ENCODE peak calls at places on chromosomes 13 and 19, in nine cellular contexts. One of them, this sample, is unnamed.

GRCh38 chr13:22235950-22236290 is 565.0 kb downstream of the FGF9 start:
- DNase-seq in NCI-H2081: no peak
- DNase-seq in lower leg skin: no peak
- DNase-seq in stimulated activated effector memory CD8-positive, alpha-beta T cell treated with anti-CD3 and anti-CD28 coated beads, Interleukin-12 subunit alpha, Interleukin-12 subunit beta, amount 100 ng/mL, for 72 hours: no peak
- DNase-seq in amniotic epithelial cell: no peak
- DNase-seq in posterior cingulate gyrus: no peak
- DNase-seq in naive thymus-derived CD4-positive, alpha-beta T cell: no peak
- DNase-seq in endothelial cell: no peak
- DNase-seq in dorsolateral prefrontal cortex: no peak
- DNase-seq in this sample: no peak

GRCh38 chr13:27794075-27794691 is 1.9 kb downstream of the GSX1 start:
- DNase-seq in NCI-H2081: no peak
- DNase-seq in posterior cingulate gyrus: no peak
- DNase-seq in amniotic epithelial cell: no peak
- DNase-seq in stimulated activated effector memory CD8-positive, alpha-beta T cell treated with anti-CD3 and anti-CD28 coated beads, Interleukin-12 subunit alpha, Interleukin-12 subunit beta, amount 100 ng/mL, for 72 hours: no peak
- DNase-seq in endothelial cell: no peak
- DNase-seq in lower leg skin: no peak
- DNase-seq in dorsolateral prefrontal cortex: no peak
- DNase-seq in naive thymus-derived CD4-positive, alpha-beta T cell: no peak
- DNase-seq in this sample: no peak

GRCh38 chr13:26819067-26819466 is 58.5 kb upstream of the GPR12 start:
- DNase-seq in dorsolateral prefrontal cortex: no peak
- DNase-seq in lower leg skin: no peak
- DNase-seq in endothelial cell: no peak
- DNase-seq in stimulated activated effector memory CD8-positive, alpha-beta T cell treated with anti-CD3 and anti-CD28 coated beads, Interleukin-12 subunit alpha, Interleukin-12 subunit beta, amount 100 ng/mL, for 72 hours: no peak
- DNase-seq in posterior cingulate gyrus: no peak
- DNase-seq in naive thymus-derived CD4-positive, alpha-beta T cell: no peak
- DNase-seq in NCI-H2081: no peak
- DNase-seq in amniotic epithelial cell: no peak
- DNase-seq in this sample: peak

GRCh38 chr19:5354403-5354802 is 13.8 kb upstream of the PTPRS start:
- DNase-seq in stimulated activated effector memory CD8-positive, alpha-beta T cell treated with anti-CD3 and anti-CD28 coated beads, Interleukin-12 subunit alpha, Interleukin-12 subunit beta, amount 100 ng/mL, for 72 hours: no peak
- DNase-seq in naive thymus-derived CD4-positive, alpha-beta T cell: no peak
- DNase-seq in NCI-H2081: no peak
- DNase-seq in lower leg skin: no peak
- DNase-seq in posterior cingulate gyrus: peak
- DNase-seq in amniotic epithelial cell: no peak
- DNase-seq in endothelial cell: peak
- DNase-seq in dorsolateral prefrontal cortex: no peak
- DNase-seq in this sample: no peak

GRCh38 chr13:25180450-25180794 is 8.3 kb upstream of the AMER2 start:
- DNase-seq in amniotic epithelial cell: no peak
- DNase-seq in NCI-H2081: no peak
- DNase-seq in posterior cingulate gyrus: no peak
- DNase-seq in naive thymus-derived CD4-positive, alpha-beta T cell: no peak
- DNase-seq in lower leg skin: no peak
- DNase-seq in stimulated activated effector memory CD8-positive, alpha-beta T cell treated with anti-CD3 and anti-CD28 coated beads, Interleukin-12 subunit alpha, Interleukin-12 subunit beta, amount 100 ng/mL, for 72 hours: no peak
- DNase-seq in dorsolateral prefrontal cortex: no peak
- DNase-seq in endothelial cell: no peak
- DNase-seq in this sample: no peak

GRCh38 chr13:76597868-76598267 is 288.3 kb downstream of the KCTD12 start:
- DNase-seq in posterior cingulate gyrus: no peak
- DNase-seq in endothelial cell: no peak
- DNase-seq in naive thymus-derived CD4-positive, alpha-beta T cell: no peak
- DNase-seq in dorsolateral prefrontal cortex: no peak
- DNase-seq in NCI-H2081: no peak
- DNase-seq in stimulated activated effector memory CD8-positive, alpha-beta T cell treated with anti-CD3 and anti-CD28 coated beads, Interleukin-12 subunit alpha, Interleukin-12 subunit beta, amount 100 ng/mL, for 72 hours: no peak
- DNase-seq in lower leg skin: no peak
- DNase-seq in amniotic epithelial cell: no peak
- DNase-seq in this sample: no peak

GRCh38 chr13:29522044-29522685 is 73.3 kb downstream of the SLC7A1 start:
- DNase-seq in posterior cingulate gyrus: no peak
- DNase-seq in endothelial cell: no peak
- DNase-seq in NCI-H2081: no peak
- DNase-seq in dorsolateral prefrontal cortex: no peak
- DNase-seq in amniotic epithelial cell: peak
- DNase-seq in stimulated activated effector memory CD8-positive, alpha-beta T cell treated with anti-CD3 and anti-CD28 coated beads, Interleukin-12 subunit alpha, Interleukin-12 subunit beta, amount 100 ng/mL, for 72 hours: no peak
- DNase-seq in naive thymus-derived CD4-positive, alpha-beta T cell: no peak
- DNase-seq in lower leg skin: peak
- DNase-seq in this sample: no peak

GRCh38 chr19:40283414-40284250 is 1.5 kb downstream of the AKT2 start:
- DNase-seq in amniotic epithelial cell: no peak
- DNase-seq in dorsolateral prefrontal cortex: no peak
- DNase-seq in posterior cingulate gyrus: peak
- DNase-seq in naive thymus-derived CD4-positive, alpha-beta T cell: no peak
- DNase-seq in stimulated activated effector memory CD8-positive, alpha-beta T cell treated with anti-CD3 and anti-CD28 coated beads, Interleukin-12 subunit alpha, Interleukin-12 subunit beta, amount 100 ng/mL, for 72 hours: no peak
- DNase-seq in NCI-H2081: no peak
- DNase-seq in endothelial cell: no peak
- DNase-seq in lower leg skin: no peak
- DNase-seq in this sample: no peak

GRCh38 chr19:8209111-8209964 is at the start of gene CERS4:
- DNase-seq in stimulated activated effector memory CD8-positive, alpha-beta T cell treated with anti-CD3 and anti-CD28 coated beads, Interleukin-12 subunit alpha, Interleukin-12 subunit beta, amount 100 ng/mL, for 72 hours: peak
- DNase-seq in amniotic epithelial cell: peak
- DNase-seq in posterior cingulate gyrus: peak
- DNase-seq in lower leg skin: peak
- DNase-seq in dorsolateral prefrontal cortex: peak
- DNase-seq in endothelial cell: peak
- DNase-seq in NCI-H2081: peak
- DNase-seq in naive thymus-derived CD4-positive, alpha-beta T cell: peak
- DNase-seq in this sample: peak

GRCh38 chr13:27339299-27339698 is 68.7 kb downstream of the RASL11A start:
- DNase-seq in stimulated activated effector memory CD8-positive, alpha-beta T cell treated with anti-CD3 and anti-CD28 coated beads, Interleukin-12 subunit alpha, Interleukin-12 subunit beta, amount 100 ng/mL, for 72 hours: no peak
- DNase-seq in amniotic epithelial cell: peak
- DNase-seq in endothelial cell: peak
- DNase-seq in naive thymus-derived CD4-positive, alpha-beta T cell: no peak
- DNase-seq in posterior cingulate gyrus: no peak
- DNase-seq in NCI-H2081: no peak
- DNase-seq in lower leg skin: no peak
- DNase-seq in dorsolateral prefrontal cortex: no peak
- DNase-seq in this sample: no peak

GRCh38 chr19:54893406-54893805 is 12.5 kb upstream of the NCR1 start:
- DNase-seq in stimulated activated effector memory CD8-positive, alpha-beta T cell treated with anti-CD3 and anti-CD28 coated beads, Interleukin-12 subunit alpha, Interleukin-12 subunit beta, amount 100 ng/mL, for 72 hours: no peak
- DNase-seq in lower leg skin: no peak
- DNase-seq in NCI-H2081: no peak
- DNase-seq in amniotic epithelial cell: no peak
- DNase-seq in naive thymus-derived CD4-positive, alpha-beta T cell: no peak
- DNase-seq in dorsolateral prefrontal cortex: no peak
- DNase-seq in posterior cingulate gyrus: no peak
- DNase-seq in endothelial cell: no peak
- DNase-seq in this sample: no peak

GRCh38 chr19:6535558-6536137 is 4.8 kb downstream of the TNFSF9 start:
- DNase-seq in naive thymus-derived CD4-positive, alpha-beta T cell: no peak
- DNase-seq in posterior cingulate gyrus: peak
- DNase-seq in NCI-H2081: no peak
- DNase-seq in amniotic epithelial cell: no peak
- DNase-seq in dorsolateral prefrontal cortex: no peak
- DNase-seq in endothelial cell: no peak
- DNase-seq in stimulated activated effector memory CD8-positive, alpha-beta T cell treated with anti-CD3 and anti-CD28 coated beads, Interleukin-12 subunit alpha, Interleukin-12 subunit beta, amount 100 ng/mL, for 72 hours: no peak
- DNase-seq in lower leg skin: no peak
- DNase-seq in this sample: no peak

GRCh38 chr19:11225172-11225571 is 14.2 kb upstream of the ANGPTL8 start:
- DNase-seq in amniotic epithelial cell: no peak
- DNase-seq in NCI-H2081: no peak
- DNase-seq in stimulated activated effector memory CD8-positive, alpha-beta T cell treated with anti-CD3 and anti-CD28 coated beads, Interleukin-12 subunit alpha, Interleukin-12 subunit beta, amount 100 ng/mL, for 72 hours: no peak
- DNase-seq in posterior cingulate gyrus: no peak
- DNase-seq in endothelial cell: no peak
- DNase-seq in lower leg skin: no peak
- DNase-seq in dorsolateral prefrontal cortex: no peak
- DNase-seq in naive thymus-derived CD4-positive, alpha-beta T cell: no peak
- DNase-seq in this sample: no peak

GRCh38 chr13:113762538-113762937 is 3.5 kb downstream of the TMEM255B start:
- DNase-seq in endothelial cell: no peak
- DNase-seq in posterior cingulate gyrus: no peak
- DNase-seq in stimulated activated effector memory CD8-positive, alpha-beta T cell treated with anti-CD3 and anti-CD28 coated beads, Interleukin-12 subunit alpha, Interleukin-12 subunit beta, amount 100 ng/mL, for 72 hours: no peak
- DNase-seq in amniotic epithelial cell: no peak
- DNase-seq in NCI-H2081: no peak
- DNase-seq in lower leg skin: no peak
- DNase-seq in naive thymus-derived CD4-positive, alpha-beta T cell: no peak
- DNase-seq in dorsolateral prefrontal cortex: no peak
- DNase-seq in this sample: no peak

GRCh38 chr19:46491975-46492682 is 3.5 kb downstream of the PNMA8B start:
- DNase-seq in dorsolateral prefrontal cortex: no peak
- DNase-seq in endothelial cell: no peak
- DNase-seq in naive thymus-derived CD4-positive, alpha-beta T cell: no peak
- DNase-seq in stimulated activated effector memory CD8-positive, alpha-beta T cell treated with anti-CD3 and anti-CD28 coated beads, Interleukin-12 subunit alpha, Interleukin-12 subunit beta, amount 100 ng/mL, for 72 hours: no peak
- DNase-seq in NCI-H2081: no peak
- DNase-seq in amniotic epithelial cell: no peak
- DNase-seq in posterior cingulate gyrus: no peak
- DNase-seq in lower leg skin: no peak
- DNase-seq in this sample: no peak

GRCh38 chr19:41528106-41528505 is 47.9 kb upstream of the CEACAM21 start:
- DNase-seq in stimulated activated effector memory CD8-positive, alpha-beta T cell treated with anti-CD3 and anti-CD28 coated beads, Interleukin-12 subunit alpha, Interleukin-12 subunit beta, amount 100 ng/mL, for 72 hours: no peak
- DNase-seq in NCI-H2081: no peak
- DNase-seq in posterior cingulate gyrus: no peak
- DNase-seq in dorsolateral prefrontal cortex: no peak
- DNase-seq in endothelial cell: no peak
- DNase-seq in lower leg skin: no peak
- DNase-seq in amniotic epithelial cell: no peak
- DNase-seq in naive thymus-derived CD4-positive, alpha-beta T cell: no peak
- DNase-seq in this sample: no peak

GRCh38 chr19:46766569-46767317 is 20.5 kb upstream of the STRN4 start:
- DNase-seq in NCI-H2081: no peak
- DNase-seq in dorsolateral prefrontal cortex: no peak
- DNase-seq in amniotic epithelial cell: no peak
- DNase-seq in lower leg skin: no peak
- DNase-seq in naive thymus-derived CD4-positive, alpha-beta T cell: no peak
- DNase-seq in endothelial cell: peak
- DNase-seq in stimulated activated effector memory CD8-positive, alpha-beta T cell treated with anti-CD3 and anti-CD28 coated beads, Interleukin-12 subunit alpha, Interleukin-12 subunit beta, amount 100 ng/mL, for 72 hours: peak
- DNase-seq in posterior cingulate gyrus: no peak
- DNase-seq in this sample: no peak

GRCh38 chr19:38290631-38291147 is 13.4 kb upstream of the C19orf33 start:
- DNase-seq in naive thymus-derived CD4-positive, alpha-beta T cell: no peak
- DNase-seq in dorsolateral prefrontal cortex: no peak
- DNase-seq in NCI-H2081: no peak
- DNase-seq in stimulated activated effector memory CD8-positive, alpha-beta T cell treated with anti-CD3 and anti-CD28 coated beads, Interleukin-12 subunit alpha, Interleukin-12 subunit beta, amount 100 ng/mL, for 72 hours: no peak
- DNase-seq in posterior cingulate gyrus: peak
- DNase-seq in amniotic epithelial cell: peak
- DNase-seq in endothelial cell: no peak
- DNase-seq in lower leg skin: peak
- DNase-seq in this sample: no peak

GRCh38 chr19:38685666-38686529 is 38.4 kb downstream of the ACTN4 start:
- DNase-seq in NCI-H2081: no peak
- DNase-seq in posterior cingulate gyrus: no peak
- DNase-seq in endothelial cell: peak
- DNase-seq in stimulated activated effector memory CD8-positive, alpha-beta T cell treated with anti-CD3 and anti-CD28 coated beads, Interleukin-12 subunit alpha, Interleukin-12 subunit beta, amount 100 ng/mL, for 72 hours: no peak
- DNase-seq in dorsolateral prefrontal cortex: no peak
- DNase-seq in amniotic epithelial cell: peak
- DNase-seq in lower leg skin: no peak
- DNase-seq in naive thymus-derived CD4-positive, alpha-beta T cell: no peak
- DNase-seq in this sample: no peak

GRCh38 chr13:30872195-30872594 is 33.9 kb upstream of the MEDAG start:
- DNase-seq in endothelial cell: no peak
- DNase-seq in dorsolateral prefrontal cortex: no peak
- DNase-seq in stimulated activated effector memory CD8-positive, alpha-beta T cell treated with anti-CD3 and anti-CD28 coated beads, Interleukin-12 subunit alpha, Interleukin-12 subunit beta, amount 100 ng/mL, for 72 hours: no peak
- DNase-seq in lower leg skin: no peak
- DNase-seq in posterior cingulate gyrus: peak
- DNase-seq in NCI-H2081: no peak
- DNase-seq in naive thymus-derived CD4-positive, alpha-beta T cell: no peak
- DNase-seq in amniotic epithelial cell: no peak
- DNase-seq in this sample: no peak

GRCh38 chr19:49150106-49150943 is 4.9 kb downstream of the HRC start:
- DNase-seq in lower leg skin: peak
- DNase-seq in dorsolateral prefrontal cortex: peak
- DNase-seq in amniotic epithelial cell: peak
- DNase-seq in NCI-H2081: peak
- DNase-seq in naive thymus-derived CD4-positive, alpha-beta T cell: no peak
- DNase-seq in posterior cingulate gyrus: peak
- DNase-seq in stimulated activated effector memory CD8-positive, alpha-beta T cell treated with anti-CD3 and anti-CD28 coated beads, Interleukin-12 subunit alpha, Interleukin-12 subunit beta, amount 100 ng/mL, for 72 hours: peak
- DNase-seq in endothelial cell: peak
- DNase-seq in this sample: peak

GRCh38 chr19:28377077-28377476 is 835.9 kb downstream of the UQCRFS1 start:
- DNase-seq in amniotic epithelial cell: no peak
- DNase-seq in NCI-H2081: no peak
- DNase-seq in endothelial cell: no peak
- DNase-seq in stimulated activated effector memory CD8-positive, alpha-beta T cell treated with anti-CD3 and anti-CD28 coated beads, Interleukin-12 subunit alpha, Interleukin-12 subunit beta, amount 100 ng/mL, for 72 hours: no peak
- DNase-seq in posterior cingulate gyrus: no peak
- DNase-seq in lower leg skin: no peak
- DNase-seq in dorsolateral prefrontal cortex: no peak
- DNase-seq in naive thymus-derived CD4-positive, alpha-beta T cell: no peak
- DNase-seq in this sample: no peak

GRCh38 chr19:41351339-41352245 is 2.1 kb downstream of the TGFB1 start:
- DNase-seq in endothelial cell: peak
- DNase-seq in stimulated activated effector memory CD8-positive, alpha-beta T cell treated with anti-CD3 and anti-CD28 coated beads, Interleukin-12 subunit alpha, Interleukin-12 subunit beta, amount 100 ng/mL, for 72 hours: peak
- DNase-seq in dorsolateral prefrontal cortex: peak
- DNase-seq in amniotic epithelial cell: peak
- DNase-seq in posterior cingulate gyrus: peak
- DNase-seq in NCI-H2081: no peak
- DNase-seq in lower leg skin: peak
- DNase-seq in naive thymus-derived CD4-positive, alpha-beta T cell: peak
- DNase-seq in this sample: no peak

GRCh38 chr13:85148009-85148408 is 651.2 kb downstream of the SLITRK6 start:
- DNase-seq in naive thymus-derived CD4-positive, alpha-beta T cell: no peak
- DNase-seq in posterior cingulate gyrus: no peak
- DNase-seq in NCI-H2081: peak
- DNase-seq in dorsolateral prefrontal cortex: no peak
- DNase-seq in lower leg skin: no peak
- DNase-seq in endothelial cell: no peak
- DNase-seq in amniotic epithelial cell: no peak
- DNase-seq in stimulated activated effector memory CD8-positive, alpha-beta T cell treated with anti-CD3 and anti-CD28 coated beads, Interleukin-12 subunit alpha, Interleukin-12 subunit beta, amount 100 ng/mL, for 72 hours: no peak
- DNase-seq in this sample: no peak

GRCh38 chr19:35533201-35533821 is at the start of gene GAPDHS:
- DNase-seq in amniotic epithelial cell: no peak
- DNase-seq in lower leg skin: no peak
- DNase-seq in posterior cingulate gyrus: no peak
- DNase-seq in endothelial cell: no peak
- DNase-seq in NCI-H2081: no peak
- DNase-seq in naive thymus-derived CD4-positive, alpha-beta T cell: no peak
- DNase-seq in dorsolateral prefrontal cortex: no peak
- DNase-seq in stimulated activated effector memory CD8-positive, alpha-beta T cell treated with anti-CD3 and anti-CD28 coated beads, Interleukin-12 subunit alpha, Interleukin-12 subunit beta, amount 100 ng/mL, for 72 hours: no peak
- DNase-seq in this sample: no peak